ENCODE peak calls at places on chromosomes 7 and 10, in four cellular contexts. K is IMR-90, R is mesendoderm, T is H1. H is an unnamed sample.

GRCh38 chr10:12322583-12323131 is 26.7 kb upstream of the CAMK1D start:
- DNase-seq in K (no peak), T (no peak), R (no peak), H (no peak)

GRCh38 chr10:11602919-11603523 is 8.4 kb downstream of the USP6NL start:
- DNase-seq in R (peak), T (no peak), K (peak), H (no peak)

GRCh38 chr7:29105191-29105590 is 41.1 kb downstream of the CPVL start:
- DNase-seq in R (no peak), T (no peak), K (no peak), H (no peak)

GRCh38 chr7:138309186-138309585 is 150.9 kb upstream of the TRIM24 start:
- DNase-seq in R (no peak), T (no peak), K (no peak), H (no peak)

GRCh38 chr7:117715784-117716445 is 157.3 kb downstream of the CTTNBP2 start:
- DNase-seq in T (no peak), K (peak), R (peak), H (peak)

GRCh38 chr7:4650471-4651047 is 31.5 kb upstream of the FOXK1 start:
- DNase-seq in K (peak), T (no peak), R (peak), H (peak)

GRCh38 chr7:141704112-141704511 is 2.1 kb upstream of the DENND11 start:
- DNase-seq in T (no peak), K (no peak), R (no peak), H (no peak)

GRCh38 chr10:131819241-131820072 is 81.4 kb upstream of the PPP2R2D start:
- DNase-seq in K (no peak), R (no peak), T (no peak), H (peak)

GRCh38 chr7:111223802-111224253 is 132.9 kb downstream of the LRRN3 start:
- DNase-seq in T (no peak), K (no peak), R (no peak), H (no peak)

GRCh38 chr10:71615538-71616329 is 103.8 kb downstream of the C10orf105 start:
- DNase-seq in T (no peak), K (no peak), R (no peak), H (no peak)

GRCh38 chr7:31408120-31408729 is 67.7 kb upstream of the NEUROD6 start:
- DNase-seq in R (no peak), T (no peak), K (peak), H (no peak)

GRCh38 chr7:163298-163695 is 29.1 kb upstream of the FAM20C start:
- DNase-seq in T (no peak), R (no peak), K (no peak), H (no peak)

GRCh38 chr7:5183155-5183554 is 6.9 kb upstream of the WIPI2 start:
- DNase-seq in R (no peak), T (no peak), K (no peak), H (no peak)

GRCh38 chr10:28179490-28180099 is 123.3 kb downstream of the MPP7 start:
- DNase-seq in R (peak), K (peak), T (no peak), H (no peak)

GRCh38 chr7:132239422-132239994 is 336.8 kb downstream of the PLXNA4 start:
- DNase-seq in R (no peak), K (no peak), T (no peak), H (no peak)

GRCh38 chr7:132255898-132256297 is 320.4 kb downstream of the PLXNA4 start:
- DNase-seq in T (no peak), K (no peak), R (no peak), H (no peak)

GRCh38 chr10:131323880-131324279 is 12.4 kb upstream of the TCERG1L start:
- DNase-seq in R (no peak), K (no peak), T (no peak), H (no peak)

GRCh38 chr7:19177269-19177668 is 32.0 kb upstream of the FERD3L start:
- DNase-seq in K (no peak), R (no peak), T (no peak), H (no peak)

GRCh38 chr10:114801411-114801813 is 20.2 kb upstream of the FHIP2A start:
- DNase-seq in R (no peak), T (no peak), K (no peak), H (no peak)

GRCh38 chr7:107387573-107388219 is 82.2 kb upstream of the GPR22 start:
- DNase-seq in T (no peak), K (peak), R (peak), H (no peak)

GRCh38 chr7:2923886-2924574 is 79.9 kb upstream of the GNA12 start:
- DNase-seq in K (no peak), T (no peak), R (peak), H (no peak)

GRCh38 chr7:2921748-2922147 is 77.6 kb upstream of the GNA12 start:
- DNase-seq in K (no peak), R (peak), T (no peak), H (peak)

GRCh38 chr7:2922866-2923265 is 78.8 kb upstream of the GNA12 start:
- DNase-seq in R (no peak), K (no peak), T (no peak), H (no peak)

GRCh38 chr7:2922271-2922691 is 78.2 kb upstream of the GNA12 start:
- DNase-seq in T (no peak), K (no peak), R (no peak), H (no peak)

DNA sequence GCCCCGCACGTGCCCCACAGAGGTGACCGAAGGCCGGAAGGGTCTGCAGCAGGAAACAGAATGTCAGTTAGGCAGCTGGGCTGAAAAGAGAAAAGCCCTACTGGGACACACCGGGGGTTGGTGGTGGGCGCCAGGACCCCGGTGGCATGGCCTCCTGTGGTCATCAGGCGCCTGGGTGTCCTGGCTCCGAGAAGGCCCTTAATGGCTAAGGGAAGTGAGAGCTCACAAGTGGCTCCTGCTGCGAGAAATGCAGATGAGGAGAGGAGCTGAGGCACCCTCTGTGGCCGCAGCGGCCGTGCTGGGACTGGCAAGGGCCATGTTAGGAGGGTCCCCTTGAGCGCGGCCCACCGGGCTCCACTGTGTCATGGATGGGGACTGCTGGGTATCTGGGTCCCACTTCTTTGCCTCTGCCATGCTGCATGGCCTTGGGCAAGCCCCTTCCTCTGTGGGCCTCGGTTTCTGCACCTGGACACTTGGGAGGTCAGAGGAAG is 79.2 kb upstream of the GNA12 start:
- DNase-seq in T (no peak), K (no peak), R (no peak), H (no peak)
- H4K5ac ChIP-seq in T (no peak), K (no peak), R (no peak), H (no peak)

DNA sequence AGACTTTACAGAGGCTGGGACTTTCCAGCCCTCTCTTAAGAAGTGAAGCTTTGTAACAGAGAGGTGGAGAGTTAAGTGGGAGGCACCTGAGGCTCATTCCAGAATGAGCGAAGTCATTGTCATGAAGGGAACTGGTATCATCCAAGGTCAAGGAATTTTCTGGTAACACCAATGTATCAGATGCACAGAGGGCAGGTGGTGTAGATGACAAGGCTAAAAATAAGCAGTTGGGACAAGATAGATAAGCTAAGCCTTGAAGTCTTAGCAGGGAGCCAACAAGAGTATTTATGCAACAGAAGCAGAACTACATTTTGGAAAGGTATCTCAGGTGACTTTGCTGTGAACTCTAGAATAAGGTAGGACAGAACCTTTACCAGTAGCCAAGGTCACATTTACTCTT is 257.0 kb upstream of the AUTS2 start:
- DNase-seq in R (no peak), K (no peak), T (no peak), H (no peak)
- H4K5ac ChIP-seq in R (no peak), K (no peak), T (no peak), H (no peak)

GRCh38 chr10:43286076-43286805 is 19.4 kb upstream of the RASGEF1A start:
- DNase-seq in T (no peak), R (no peak), K (no peak), H (no peak)

GRCh38 chr10:43282881-43283280 is 16.0 kb upstream of the RASGEF1A start:
- DNase-seq in K (no peak), T (no peak), R (peak), H (peak)

GRCh38 chr10:43287056-43288007 is 20.5 kb upstream of the RASGEF1A start:
- DNase-seq in T (no peak), R (peak), K (no peak), H (no peak)

DNA sequence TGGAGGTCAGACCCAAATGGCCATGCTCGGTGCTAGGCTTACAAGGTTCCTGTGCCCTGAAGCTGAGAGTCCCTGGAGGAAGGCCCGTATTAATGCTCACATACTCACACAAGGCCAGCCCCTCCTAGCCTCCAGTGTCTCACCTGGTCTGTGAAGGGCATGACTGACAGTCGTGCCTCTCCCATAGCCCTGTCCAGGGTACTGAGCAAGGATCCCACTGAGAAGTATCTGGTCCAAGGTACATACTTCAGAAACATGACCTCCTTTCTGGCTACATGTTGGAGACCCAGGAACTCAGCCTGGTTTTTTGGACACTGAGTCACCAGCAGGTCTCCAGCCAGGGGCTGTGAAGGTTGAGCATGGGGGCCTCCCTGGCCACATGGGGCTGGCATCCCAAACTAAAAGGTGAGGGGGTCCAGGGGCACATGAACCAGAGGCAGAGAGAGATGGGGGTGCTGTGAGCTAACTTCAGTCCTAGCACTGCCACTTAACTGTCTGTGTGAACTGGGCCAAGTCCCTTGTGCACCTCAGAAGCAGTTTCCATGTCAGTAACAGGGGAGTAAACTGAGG is 17.6 kb upstream of the RASGEF1A start:
- DNase-seq in R (peak), K (no peak), T (no peak), H (peak)
- H4K5ac ChIP-seq in R (no peak), K (no peak), T (no peak), H (no peak)

GRCh38 chr10:112751651-112752050 is 198.4 kb upstream of the TCF7L2 start:
- DNase-seq in T (no peak), K (no peak), R (no peak), H (no peak)
- H4K5ac ChIP-seq in T (no peak), K (no peak), R (no peak), H (no peak)

GRCh38 chr10:21311426-21311825 is 214.1 kb downstream of the SKIDA1 start:
- DNase-seq in R (no peak), T (no peak), K (no peak), H (no peak)
- H4K5ac ChIP-seq in R (no peak), T (no peak), K (no peak), H (no peak)

GRCh38 chr7:55081854-55082603 is 63.2 kb downstream of the EGFR start:
- DNase-seq in K (peak), T (no peak), R (no peak), H (no peak)

GRCh38 chr7:55077581-55078410 is 59.0 kb downstream of the EGFR start:
- DNase-seq in T (no peak), R (no peak), K (no peak), H (no peak)

GRCh38 chr7:55081067-55081853 is 62.4 kb downstream of the EGFR start:
- DNase-seq in K (no peak), T (no peak), R (no peak), H (no peak)

GRCh38 chr7:55078465-55079372 is 59.9 kb downstream of the EGFR start:
- DNase-seq in R (peak), T (no peak), K (no peak), H (peak)

GRCh38 chr7:55080000-55080629 is 61.3 kb downstream of the EGFR start:
- DNase-seq in R (no peak), K (no peak), T (no peak), H (no peak)
- H4K5ac ChIP-seq in R (no peak), K (no peak), T (no peak), H (no peak)

GRCh38 chr10:122774269-122774668 is 71.4 kb downstream of the CUZD1 start:
- DNase-seq in K (no peak), T (no peak), R (no peak), H (no peak)

GRCh38 chr10:122779924-122780323 is 65.7 kb downstream of the CUZD1 start:
- DNase-seq in K (no peak), R (no peak), T (no peak), H (no peak)

GRCh38 chr10:122780391-122780790 is 65.3 kb downstream of the CUZD1 start:
- DNase-seq in R (peak), T (peak), K (no peak), H (no peak)

GRCh38 chr10:122782911-122783310 is 62.7 kb downstream of the CUZD1 start:
- DNase-seq in T (no peak), K (no peak), R (no peak), H (no peak)

DNA sequence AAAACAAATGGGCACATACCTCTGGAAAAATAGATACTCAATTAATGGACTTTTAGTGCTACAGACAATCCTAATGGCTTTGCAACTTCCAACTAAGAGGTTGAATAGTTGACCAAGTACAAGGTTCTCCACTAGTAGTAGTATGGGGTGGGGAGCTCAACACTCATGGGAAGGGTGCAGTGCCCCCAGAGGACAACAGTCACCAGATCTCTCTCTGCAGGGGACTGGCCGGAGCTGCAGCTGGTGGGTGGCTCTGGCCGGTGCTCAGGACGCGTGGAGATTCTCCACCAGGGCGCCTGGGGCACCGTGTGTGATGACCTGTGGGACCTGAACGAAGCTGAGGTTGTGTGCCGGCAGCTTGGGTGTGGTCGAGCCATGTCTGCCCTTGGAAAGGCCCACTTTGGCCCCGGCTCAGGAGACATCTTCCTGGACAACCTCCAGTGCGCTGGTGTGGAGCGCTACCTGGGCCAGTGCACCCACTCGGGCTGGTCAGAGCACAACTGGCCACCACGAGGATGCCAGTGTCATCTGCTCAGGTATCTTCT is 68.1 kb downstream of the CUZD1 start:
- DNase-seq in K (no peak), R (no peak), T (no peak), H (no peak)
- H4K5ac ChIP-seq in K (no peak), R (no peak), T (no peak), H (no peak)

DNA sequence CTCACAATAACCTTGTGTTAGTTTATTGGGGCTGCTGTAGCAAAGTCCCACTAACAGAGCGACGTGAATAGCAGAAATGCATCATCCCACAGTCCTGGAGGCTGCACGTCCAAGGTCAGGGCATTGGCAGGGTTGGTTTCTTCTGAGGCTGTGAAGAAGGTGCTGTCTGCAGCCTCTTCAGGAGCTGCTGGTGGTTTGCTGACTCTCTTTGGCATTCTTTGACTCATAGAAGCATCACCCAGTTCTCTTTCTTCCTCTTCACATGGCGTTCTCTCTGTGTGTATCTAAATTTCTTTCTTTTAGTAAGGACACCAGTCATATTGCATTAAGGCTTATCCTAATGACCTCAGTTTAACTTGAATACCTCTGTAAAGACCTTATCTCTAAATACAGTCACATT is 428.4 kb upstream of the KLF6 start:
- DNase-seq in T (no peak), K (peak), R (no peak), H (no peak)
- H4K5ac ChIP-seq in T (no peak), K (no peak), R (no peak), H (no peak)

H was measured in H9.